ENCODE peak calls at places on chromosome 12, in seven cellular contexts. Z, L, V, G, D, T and U are unnamed samples.

GRCh38 chr12:19741132-19741489 is 301.8 kb downstream of the AEBP2 start:
- DNase-seq in V (no peak), D (no peak), L (no peak), Z (no peak), T (no peak), G (no peak), U (no peak)

GRCh38 chr12:115199831-115200230 is 515.9 kb upstream of the TBX3 start:
- DNase-seq in G (no peak), D (no peak), L (no peak), T (no peak), Z (no peak), V (no peak), U (no peak)

GRCh38 chr12:131671276-131671675 is 39.6 kb upstream of the SFSWAP start:
- DNase-seq in D (no peak), T (no peak), V (no peak), L (no peak), G (no peak), Z (no peak), U (no peak)

GRCh38 chr12:95218852-95219171 is 1.2 kb downstream of the VEZT start:
- DNase-seq in L (no peak), D (no peak), G (no peak), T (no peak), Z (no peak), V (no peak), U (no peak)

GRCh38 chr12:91811481-91812287 is 334.0 kb downstream of the BTG1 start:
- DNase-seq in V (peak), D (peak), T (peak), G (peak), L (peak), Z (peak), U (peak)

GRCh38 chr12:45415393-45415817 is 199.5 kb downstream of the ANO6 start:
- DNase-seq in G (peak), T (peak), Z (no peak), V (peak), L (no peak), D (peak), U (peak)

GRCh38 chr12:6821674-6822433 is at the start of gene GPR162:
- DNase-seq in G (peak), V (no peak), Z (peak), T (no peak), D (no peak), L (peak), U (no peak)

GRCh38 chr12:14443531-14443930 is 78.0 kb downstream of the ATF7IP start:
- DNase-seq in L (no peak), D (no peak), Z (no peak), V (no peak), G (no peak), T (no peak), U (no peak)

GRCh38 chr12:52464921-52465320 is 8.7 kb downstream of the KRT6C start:
- DNase-seq in Z (no peak), D (no peak), L (no peak), V (no peak), T (no peak), G (no peak), U (no peak)

GRCh38 chr12:5138845-5139244 is 95.2 kb downstream of the KCNA5 start:
- DNase-seq in L (no peak), G (no peak), D (no peak), T (no peak), Z (no peak), V (no peak), U (no peak)

GRCh38 chr12:49556391-49557186 is 11.4 kb downstream of the MCRS1 start:
- DNase-seq in V (no peak), D (no peak), L (peak), G (no peak), Z (no peak), T (no peak), U (no peak)

GRCh38 chr12:84661732-84662326 is 250.8 kb downstream of the SLC6A15 start:
- DNase-seq in T (no peak), L (no peak), G (no peak), D (no peak), Z (no peak), V (no peak), U (no peak)

GRCh38 chr12:96483116-96483515 is 6.3 kb upstream of the CFAP54 start:
- DNase-seq in Z (no peak), G (no peak), V (no peak), T (no peak), L (no peak), D (no peak), U (no peak)

GRCh38 chr12:1531160-1531653 is 63.2 kb downstream of the FBXL14 start:
- DNase-seq in G (peak), L (no peak), T (no peak), V (no peak), D (no peak), Z (no peak), U (no peak)

GRCh38 chr12:67365131-67365530 is 96.0 kb downstream of the CAND1 start:
- DNase-seq in G (no peak), Z (no peak), L (no peak), T (no peak), V (no peak), D (no peak), U (no peak)

GRCh38 chr12:67366530-67367196 is 97.5 kb downstream of the CAND1 start:
- DNase-seq in G (no peak), D (no peak), Z (no peak), T (no peak), V (no peak), L (no peak), U (no peak)

GRCh38 chr12:67364228-67364627 is 95.1 kb downstream of the CAND1 start:
- DNase-seq in G (no peak), D (no peak), T (no peak), L (no peak), V (no peak), Z (no peak), U (no peak)

GRCh38 chr12:67370979-67371378 is 101.8 kb downstream of the CAND1 start:
- DNase-seq in L (no peak), D (no peak), T (no peak), Z (no peak), V (no peak), G (no peak), U (no peak)

GRCh38 chr12:67367843-67368242 is 98.7 kb downstream of the CAND1 start:
- DNase-seq in V (no peak), L (no peak), Z (no peak), D (no peak), T (no peak), G (no peak), U (no peak)
- TF ChIP-seq JUND in V (no peak), L (no peak), Z (no peak), D (no peak), T (no peak), G (no peak), U (no peak)

GRCh38 chr12:11664101-11664500 is 14.6 kb downstream of the ETV6 start:
- DNase-seq in G (no peak), T (no peak), Z (no peak), D (no peak), V (no peak), L (no peak), U (no peak)
- TF ChIP-seq JUND in G (no peak), T (no peak), Z (no peak), D (no peak), V (no peak), L (no peak), U (no peak)

DNA sequence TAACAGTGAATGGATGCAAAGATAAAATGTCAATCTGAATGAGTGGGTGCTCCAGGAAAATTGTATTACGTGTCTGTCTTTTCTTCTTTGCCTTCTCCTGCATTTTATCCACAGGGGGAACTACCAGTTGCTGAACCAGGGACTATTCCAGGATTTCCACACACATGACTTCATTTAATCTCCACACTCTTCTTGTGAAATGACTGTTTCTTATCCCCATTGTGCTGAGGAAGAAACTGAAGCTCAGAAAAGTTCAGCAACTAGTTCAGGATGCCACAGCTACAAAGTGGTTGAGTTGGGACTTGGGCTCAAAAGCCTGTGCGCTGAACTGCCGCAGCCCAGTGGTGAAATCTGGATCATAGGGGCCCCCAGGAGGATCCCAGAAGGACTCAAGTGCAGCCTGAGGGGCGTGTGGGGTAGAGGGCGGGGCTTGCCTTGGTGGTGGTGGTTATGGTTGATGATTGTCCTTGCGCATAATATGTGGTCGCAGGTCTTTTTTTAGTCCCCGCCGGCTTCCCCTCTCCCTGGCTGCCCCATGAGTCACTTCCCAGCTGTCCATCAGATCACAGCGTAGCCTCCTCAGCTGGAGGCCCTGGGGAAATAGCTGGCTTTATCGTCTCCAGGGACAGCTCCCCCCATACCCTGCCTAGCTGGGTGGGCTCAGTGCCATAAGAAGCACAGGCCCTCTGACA is 235.2 kb upstream of the CRY1 start:
- DNase-seq in V (no peak), T (no peak), D (no peak), Z (no peak), G (no peak), L (no peak), U (no peak)
- TF ChIP-seq JUND in V (peak), T (no peak), D (no peak), Z (no peak), G (no peak), L (no peak), U (no peak)

GRCh38 chr12:54019924-54020586 is 8.2 kb upstream of the HOXC6 start:
- DNase-seq in T (no peak), Z (no peak), V (no peak), D (no peak), G (no peak), L (no peak), U (no peak)

GRCh38 chr12:54018608-54018984 is 9.6 kb upstream of the HOXC6 start:
- DNase-seq in Z (peak), D (no peak), T (no peak), L (peak), G (peak), V (no peak), U (peak)

GRCh38 chr12:54020587-54020969 is 7.7 kb upstream of the HOXC6 start:
- DNase-seq in V (no peak), Z (no peak), L (no peak), T (no peak), G (no peak), D (no peak), U (no peak)

GRCh38 chr12:54017845-54018607 is 9.2 kb downstream of the HOXC8 start:
- DNase-seq in V (peak), L (peak), T (peak), D (no peak), Z (peak), G (peak), U (peak)

GRCh38 chr12:54019111-54019811 is 9.0 kb upstream of the HOXC6 start:
- DNase-seq in L (no peak), G (peak), V (no peak), T (no peak), D (no peak), Z (peak), U (no peak)
- TF ChIP-seq JUND in L (no peak), G (no peak), V (no peak), T (no peak), D (no peak), Z (no peak), U (no peak)

DNA sequence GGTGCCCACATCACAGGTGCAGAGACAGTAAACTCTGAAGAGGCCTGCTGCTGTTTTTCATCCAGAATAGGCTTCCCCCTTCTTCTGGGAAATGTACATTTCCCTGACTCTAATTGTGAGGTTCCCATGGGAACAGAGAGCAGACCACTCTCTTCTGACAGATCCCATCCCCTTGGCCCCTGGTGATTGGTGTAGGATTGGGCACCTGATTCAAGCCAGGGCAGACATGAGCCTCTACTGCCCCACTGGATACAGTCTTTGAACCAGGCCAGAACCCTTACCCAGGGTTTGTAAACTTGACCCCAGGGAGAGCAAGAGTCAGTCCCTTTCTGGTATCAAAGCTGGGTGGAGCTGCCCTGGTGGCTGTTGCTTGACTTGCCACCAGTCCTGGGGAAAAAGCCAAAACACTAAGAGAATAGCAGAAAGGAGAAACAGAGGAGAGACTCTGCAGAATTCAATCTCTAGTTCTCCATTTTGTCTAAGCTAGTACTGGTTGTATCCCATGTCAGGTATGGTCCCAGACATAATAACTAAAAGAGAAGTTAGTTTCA is 14.8 kb upstream of the NFYB start:
- DNase-seq in L (no peak), G (no peak), T (no peak), Z (no peak), V (no peak), D (no peak), U (no peak)
- TF ChIP-seq JUND in L (no peak), G (no peak), T (no peak), Z (no peak), V (no peak), D (no peak), U (no peak)

DNA sequence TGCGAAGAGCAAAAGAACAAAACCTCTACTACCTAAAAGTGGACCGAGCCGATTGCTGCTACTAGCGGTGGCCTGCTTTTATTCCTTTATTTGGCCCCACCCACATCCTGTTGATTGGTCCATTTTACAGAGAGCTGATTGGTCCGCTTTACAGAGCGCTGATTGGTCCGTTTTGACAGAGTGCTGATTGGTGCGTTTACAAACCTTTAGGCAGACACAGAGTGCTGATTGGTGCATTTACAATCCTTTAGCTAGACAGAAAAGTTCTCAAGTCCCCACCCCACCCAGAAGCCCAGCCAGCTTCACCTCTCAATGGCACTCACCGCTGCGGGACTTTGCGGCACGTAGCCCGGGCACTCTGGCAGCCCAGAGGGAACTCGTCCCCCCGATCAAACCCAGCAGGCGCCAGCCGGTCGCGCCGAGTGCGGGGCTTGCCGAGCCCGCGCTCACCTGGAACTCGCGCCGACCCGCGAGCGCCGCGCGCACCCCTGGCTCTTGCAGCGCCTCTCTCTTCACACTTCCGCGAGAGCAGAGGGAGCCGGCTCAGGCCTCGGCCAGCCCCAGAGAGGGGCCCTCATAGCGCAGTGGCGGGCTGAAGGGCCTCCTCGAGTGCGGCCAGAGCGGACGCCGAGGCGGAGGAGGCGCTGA is 8.7 kb upstream of the FGD4 start:
- DNase-seq in Z (peak), V (no peak), T (no peak), L (peak), G (no peak), D (peak), U (no peak)
- TF ChIP-seq JUND in Z (no peak), V (no peak), T (no peak), L (no peak), G (no peak), D (no peak), U (no peak)

GRCh38 chr12:56078931-56079728 is 835 bp upstream of the ERBB3 start:
- DNase-seq in G (peak), T (no peak), L (peak), V (peak), D (peak), Z (peak), U (peak)
- TF ChIP-seq JUND in G (no peak), T (no peak), L (no peak), V (no peak), D (no peak), Z (no peak), U (no peak)

GRCh38 chr12:43198608-43199007 is 353.4 kb downstream of the ADAMTS20 start:
- DNase-seq in V (no peak), L (no peak), D (no peak), T (no peak), G (no peak), Z (no peak), U (no peak)
- TF ChIP-seq JUND in V (no peak), L (no peak), D (no peak), T (no peak), G (no peak), Z (no peak), U (no peak)